ENCODE peak calls at places on chromosome 11, in six cellular contexts. S, F, K, J, A and X are unnamed samples.

GRCh38 chr11:120511116-120511803 is at the start of gene GRIK4:
- DNase-seq in S (peak), F (peak), K (peak), J (no peak), A (peak), X (peak)

GRCh38 chr11:13772223-13773046 is 104.0 kb downstream of the FAR1 start:
- DNase-seq in S (peak), F (peak), K (peak), J (peak), A (peak), X (peak)

GRCh38 chr11:134275534-134276395 is at the start of gene GLB1L3:
- DNase-seq in S (no peak), F (no peak), K (peak), J (no peak), A (no peak), X (peak)

GRCh38 chr11:94519478-94520084 is 7.3 kb downstream of the C11orf97 start:
- DNase-seq in S (peak), F (peak), K (peak), J (no peak), A (no peak), X (peak)

GRCh38 chr11:14809466-14809865 is 82.6 kb downstream of the CYP2R1 start:
- DNase-seq in S (no peak), F (no peak), K (no peak), J (no peak), A (no peak), X (no peak)

GRCh38 chr11:134522782-134523570 is 110.9 kb upstream of the B3GAT1 start:
- DNase-seq in S (no peak), F (no peak), K (no peak), J (no peak), A (no peak), X (no peak)

GRCh38 chr11:70326365-70326803 is 55.9 kb downstream of the PPFIA1 start:
- DNase-seq in S (no peak), F (no peak), K (no peak), J (no peak), A (no peak), X (no peak)

GRCh38 chr11:125959931-125960330 is 14.1 kb downstream of the VSIG10L2 start:
- DNase-seq in S (no peak), F (no peak), K (no peak), J (no peak), A (no peak), X (no peak)

GRCh38 chr11:112612283-112612849 is 348.9 kb upstream of the NCAM1 start:
- DNase-seq in S (peak), F (no peak), K (no peak), J (no peak), A (no peak), X (peak)

GRCh38 chr11:11265994-11266606 is 87.0 kb downstream of the CSNK2A3 start:
- DNase-seq in S (peak), F (no peak), K (peak), J (no peak), A (no peak), X (peak)

GRCh38 chr11:83459802-83460201 is 173.6 kb upstream of the CCDC90B start:
- DNase-seq in S (no peak), F (peak), K (no peak), J (no peak), A (no peak), X (no peak)

GRCh38 chr11:24705474-24705873 is 208.6 kb downstream of the LUZP2 start:
- DNase-seq in S (no peak), F (no peak), K (no peak), J (no peak), A (no peak), X (peak)

GRCh38 chr11:34928268-34928959 is 12.0 kb downstream of the PDHX start:
- DNase-seq in S (no peak), F (no peak), K (no peak), J (no peak), A (no peak), X (no peak)

GRCh38 chr11:66849501-66850234 is 6.4 kb downstream of the RCE1 start:
- DNase-seq in S (no peak), F (no peak), K (no peak), J (no peak), A (no peak), X (no peak)

GRCh38 chr11:16817321-16817720 is 78.9 kb downstream of the C11orf58 start:
- DNase-seq in S (no peak), F (no peak), K (no peak), J (no peak), A (no peak), X (no peak)

GRCh38 chr11:17932472-17932871 is 80.4 kb downstream of the SERGEF start:
- DNase-seq in S (no peak), F (no peak), K (no peak), J (no peak), A (no peak), X (peak)

GRCh38 chr11:64355078-64355940 is 3.7 kb upstream of the RPS6KA4 start:
- DNase-seq in S (peak), F (peak), K (peak), J (no peak), A (peak), X (peak)

GRCh38 chr11:123487157-123487744 is 57.2 kb downstream of the GRAMD1B start:
- DNase-seq in S (no peak), F (no peak), K (no peak), J (no peak), A (no peak), X (no peak)

GRCh38 chr11:1233351-1234053 is 10.6 kb downstream of the MUC5B start:
- DNase-seq in S (no peak), F (no peak), K (no peak), J (no peak), A (no peak), X (no peak)

GRCh38 chr11:97224396-97224795 is 834.6 kb downstream of the JRKL start:
- DNase-seq in S (no peak), F (no peak), K (no peak), J (no peak), A (no peak), X (no peak)

GRCh38 chr11:17845431-17845881 is 110.9 kb downstream of the KCNC1 start:
- DNase-seq in S (no peak), F (no peak), K (no peak), J (no peak), A (no peak), X (no peak)

GRCh38 chr11:57432714-57433163 is 5.8 kb upstream of the SLC43A3 start:
- DNase-seq in S (no peak), F (no peak), K (peak), J (no peak), A (no peak), X (no peak)

GRCh38 chr11:21346361-21346760 is 677.0 kb downstream of the NELL1 start:
- DNase-seq in S (no peak), F (no peak), K (no peak), J (no peak), A (no peak), X (no peak)

GRCh38 chr11:62665630-62666258 is 632 bp downstream of the CSKMT start:
- DNase-seq in S (no peak), F (no peak), K (peak), J (no peak), A (no peak), X (peak)

GRCh38 chr11:90774727-90775572 is 552.1 kb upstream of the CHORDC1 start:
- DNase-seq in S (no peak), F (no peak), K (no peak), J (no peak), A (no peak), X (peak)

GRCh38 chr11:47487421-47487820 is 38.5 kb upstream of the RAPSN start:
- DNase-seq in S (no peak), F (no peak), K (no peak), J (no peak), A (no peak), X (no peak)

GRCh38 chr11:62574363-62575057 is 819 bp upstream of the EEF1G start:
- DNase-seq in S (no peak), F (peak), K (peak), J (no peak), A (no peak), X (peak)

GRCh38 chr11:123797065-123797940 is 8.8 kb downstream of the OR6M1 start:
- DNase-seq in S (no peak), F (no peak), K (no peak), J (no peak), A (no peak), X (no peak)

GRCh38 chr11:93537767-93538261 is 5.4 kb downstream of the SMCO4 start:
- DNase-seq in S (no peak), F (no peak), K (no peak), J (no peak), A (no peak), X (no peak)

GRCh38 chr11:75725552-75726320 is 8.1 kb downstream of the MOGAT2 start:
- DNase-seq in S (no peak), F (no peak), K (no peak), J (no peak), A (no peak), X (no peak)

GRCh38 chr11:123308077-123308476 is 113.0 kb upstream of the CLMP start:
- DNase-seq in S (no peak), F (peak), K (no peak), J (peak), A (no peak), X (no peak)

GRCh38 chr11:105577645-105578044 is 32.2 kb upstream of the GRIA4 start:
- DNase-seq in S (no peak), F (peak), K (no peak), J (no peak), A (no peak), X (no peak)

GRCh38 chr11:76808158-76808557 is 25.0 kb downstream of the TSKU start:
- DNase-seq in S (no peak), F (no peak), K (no peak), J (no peak), A (no peak), X (no peak)

DNA sequence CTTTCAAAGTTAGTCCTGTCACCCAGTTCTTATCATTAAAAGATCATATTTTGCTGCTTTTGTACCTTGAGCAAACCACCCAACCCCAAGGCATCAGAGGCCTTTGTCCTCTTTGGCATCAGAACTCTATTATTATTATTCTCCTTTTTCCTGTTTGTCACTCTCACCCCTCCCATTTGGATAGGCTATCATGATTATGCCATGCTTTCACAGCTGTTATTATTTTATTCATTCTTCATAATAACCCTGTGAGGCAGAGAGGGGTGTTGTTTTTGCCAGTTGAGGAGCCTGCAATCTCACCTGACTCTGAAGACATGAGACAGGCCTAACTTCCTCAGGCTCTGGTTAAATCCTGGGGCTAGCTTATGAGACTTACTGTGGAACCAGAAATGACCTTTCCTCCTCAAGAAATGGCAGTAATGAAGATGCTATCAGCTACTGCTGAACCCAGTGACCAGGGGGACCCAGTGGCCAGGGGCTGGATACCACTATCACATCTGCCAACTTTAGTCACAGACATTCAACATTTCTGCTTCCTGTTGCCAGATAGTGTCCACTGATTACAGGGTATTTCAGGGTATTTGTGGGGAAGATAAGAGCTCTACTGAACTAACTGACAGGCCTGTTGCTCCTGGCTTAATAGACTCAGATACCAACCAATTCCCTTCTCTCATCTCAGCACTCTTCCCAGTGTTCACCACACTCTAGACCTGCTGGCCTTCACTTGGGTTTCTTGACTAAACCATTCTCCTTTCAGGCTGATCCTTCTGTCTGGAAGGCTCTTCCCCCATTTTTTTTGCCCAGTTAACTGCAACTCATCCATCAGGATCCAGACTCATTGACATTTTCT is 11.8 kb upstream of the SWAP70 start:
- DNase-seq in S (no peak), F (peak), K (peak), J (no peak), A (no peak), X (no peak)
- H2AFZ ChIP-seq in S (no peak), F (peak), K (peak), J (no peak), A (no peak), X (no peak)

DNA sequence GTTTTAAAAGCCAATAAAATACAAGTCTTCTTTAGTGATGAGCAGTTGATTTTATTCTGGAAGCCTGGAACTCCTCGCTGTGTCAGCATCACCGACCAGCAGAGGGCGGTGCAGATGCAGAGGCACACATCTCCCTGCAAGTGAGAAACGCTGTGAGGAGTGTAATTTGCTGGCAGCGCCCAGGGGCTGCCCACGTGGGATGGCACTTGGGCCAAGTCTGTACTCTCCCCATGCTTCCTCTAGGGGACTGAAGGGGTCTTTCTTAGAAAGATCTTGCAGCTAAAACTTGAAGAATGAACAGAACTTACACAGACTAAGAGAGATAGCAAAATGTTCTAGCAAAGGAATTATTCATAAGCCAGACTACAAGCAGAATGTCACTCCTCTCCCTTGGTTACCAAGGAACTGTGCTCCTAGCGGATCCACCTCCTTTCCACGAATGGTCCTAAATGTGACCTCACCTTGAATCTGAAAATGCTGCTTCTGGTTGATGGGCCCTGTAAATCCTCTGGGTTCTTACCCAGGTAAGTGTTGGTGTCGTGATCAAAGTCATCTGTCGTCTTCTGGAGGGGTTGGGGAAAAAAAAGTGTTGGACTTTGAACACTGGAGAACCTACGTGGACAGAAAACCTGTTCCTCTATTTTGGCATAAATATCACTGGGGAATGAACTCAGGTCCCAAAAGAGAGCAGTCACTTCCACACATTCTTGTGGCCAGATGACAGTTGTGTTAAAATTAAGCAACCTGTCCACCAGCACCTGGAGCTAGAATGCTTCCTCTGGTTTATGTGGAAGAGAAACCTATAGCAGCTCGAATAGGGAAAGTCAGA is 31.8 kb downstream of the CNTF start:
- DNase-seq in S (peak), F (peak), K (peak), J (peak), A (peak), X (peak)
- H3K4me2 ChIP-seq in S (no peak), F (no peak), K (no peak), J (peak), A (no peak), X (no peak)

DNA sequence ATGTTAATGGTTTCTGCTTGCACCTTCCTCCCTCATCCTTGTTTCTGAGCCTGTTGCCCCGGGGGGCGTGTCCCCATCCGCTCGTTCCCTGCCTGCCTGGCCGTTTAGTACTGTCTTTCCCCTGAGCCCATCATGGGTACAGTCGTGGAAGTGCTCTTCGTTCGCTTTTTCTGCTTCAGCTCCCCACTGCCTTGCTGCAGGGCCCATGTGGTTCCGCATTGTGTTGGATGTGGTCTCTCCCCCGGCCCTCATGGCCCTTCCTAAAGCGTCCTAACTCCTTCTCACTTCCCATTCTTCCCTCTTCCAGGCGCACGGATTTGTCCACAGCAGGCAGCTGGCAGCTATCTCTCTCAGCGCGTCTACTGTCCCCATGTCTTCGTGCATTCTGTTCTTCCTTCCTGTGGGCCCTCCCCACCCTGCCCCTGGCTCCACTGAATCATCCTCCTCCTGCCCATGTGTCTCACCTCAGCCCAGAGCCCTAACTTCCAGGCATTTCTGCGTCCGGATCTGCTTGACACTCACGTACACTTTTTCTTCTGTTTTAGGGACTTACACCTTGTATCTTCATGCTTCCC is 98.1 kb downstream of the ZBTB16 start:
- DNase-seq in S (no peak), F (no peak), K (no peak), J (no peak), A (no peak), X (no peak)
- TF ChIP-seq POLR2AphosphoS5 in S (no peak), F (no peak), K (no peak), J (no peak), A (no peak), X (no peak)

DNA sequence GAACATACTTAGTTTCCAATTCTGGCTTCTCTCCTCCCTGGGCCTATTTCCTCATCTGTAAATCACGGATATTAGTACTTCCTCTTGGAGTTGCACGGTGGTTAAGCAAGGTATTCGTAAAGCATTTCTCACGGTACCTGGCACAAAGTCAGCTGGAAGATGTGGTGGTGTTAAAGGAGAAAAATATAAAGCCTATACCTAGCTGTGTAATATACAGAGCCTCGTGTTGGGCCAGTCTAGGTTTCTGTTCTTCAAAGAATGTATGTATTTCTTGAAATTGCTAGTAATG is 47.2 kb downstream of the DBX1 start:
- DNase-seq in S (no peak), F (no peak), K (no peak), J (no peak), A (no peak), X (no peak)
- H2AFZ ChIP-seq in S (peak), F (peak), K (peak), J (no peak), A (no peak), X (no peak)

GRCh38 chr11:128731041-128731663 is 37.3 kb downstream of the FLI1 start:
- DNase-seq in S (no peak), F (no peak), K (no peak), J (no peak), A (no peak), X (no peak)

GRCh38 chr11:128727811-128728431 is 34.0 kb downstream of the FLI1 start:
- DNase-seq in S (no peak), F (no peak), K (no peak), J (no peak), A (no peak), X (no peak)

GRCh38 chr11:128726464-128727139 is 32.7 kb downstream of the FLI1 start:
- DNase-seq in S (no peak), F (no peak), K (no peak), J (no peak), A (no peak), X (no peak)

GRCh38 chr11:128727320-128727719 is 33.4 kb downstream of the FLI1 start:
- DNase-seq in S (no peak), F (peak), K (no peak), J (no peak), A (no peak), X (no peak)

GRCh38 chr11:128728767-128729587 is 35.1 kb downstream of the FLI1 start:
- DNase-seq in S (no peak), F (peak), K (no peak), J (no peak), A (no peak), X (no peak)
- H3K4me2 ChIP-seq in S (no peak), F (peak), K (no peak), J (no peak), A (no peak), X (no peak)